ENCODE peak calls at places on chromosomes 16 and 17, in ten cellular contexts. J is anterior cingulate cortex; O is left cardiac atrium; V is posterior vena cava; G is ovary; L is amygdala; B is stimulated activated CD8-positive, alpha-beta memory T cell treated with anti-CD3 and anti-CD28 coated beads, Interleukin-12 subunit alpha, Interleukin-12 subunit beta, amount 100 ng/mL, for 4 hours; Y is GM10248; F is G401; P is endothelial cell. H is an unnamed sample.

GRCh38 chr16:4347010-4347409 is 4.1 kb downstream of the PAM16 start:
- DNase-seq in L (no peak), G (no peak), P (no peak), B (no peak), V (no peak), J (no peak), F (no peak), Y (no peak), O (no peak), H (no peak)

GRCh38 chr17:38444151-38444550 is 15.9 kb downstream of the ARHGAP23 start:
- DNase-seq in B (peak; percentile 29), Y (peak; percentile 81), L (peak; percentile 48), J (peak; percentile 63), F (peak; percentile 77), V (no peak), O (peak; percentile 82), P (peak; percentile 78), G (peak; percentile 64), H (peak; percentile 61)

GRCh38 chr17:9959377-9959981 is 54.4 kb upstream of the RCVRN start:
- DNase-seq in P (peak; percentile 80), J (peak; percentile 69), V (peak; percentile 78), Y (peak; percentile 78), L (no peak), F (peak; percentile 97), G (peak; percentile 29), B (no peak), O (no peak), H (peak; percentile 57)

GRCh38 chr17:73710095-73710592 is 65.9 kb upstream of the SDK2 start:
- DNase-seq in F (peak; percentile 40), P (peak; percentile 78), L (no peak), G (no peak), V (no peak), B (peak; percentile 24), Y (peak; percentile 76), J (peak; percentile 24), O (peak; percentile 67), H (peak; percentile 76)

GRCh38 chr17:66941249-66941648 is 23.3 kb upstream of the CACNG4 start:
- DNase-seq in O (no peak), Y (no peak), G (no peak), B (no peak), L (no peak), P (no peak), V (peak; percentile 34), J (no peak), F (no peak), H (no peak)

GRCh38 chr16:4330277-4330882 is 14.5 kb downstream of the GLIS2 start:
- DNase-seq in B (peak; percentile 46), G (peak; percentile 75), V (peak; percentile 95), P (peak; percentile 92), L (peak; percentile 15), F (peak; percentile 57), J (peak; percentile 57), O (peak; percentile 85), Y (peak; percentile 89), H (peak; percentile 76)

GRCh38 chr17:64187093-64187895 is 57.4 kb upstream of the ERN1 start:
- DNase-seq in V (no peak), G (no peak), O (no peak), Y (no peak), P (no peak), F (no peak), B (no peak), J (no peak), L (no peak), H (no peak)

GRCh38 chr17:6047966-6048365 is 22.2 kb upstream of the WSCD1 start:
- DNase-seq in B (no peak), J (no peak), P (no peak), V (no peak), G (no peak), F (no peak), O (no peak), L (no peak), Y (no peak), H (no peak)

GRCh38 chr16:84730406-84731106 is 30.8 kb downstream of the USP10 start:
- DNase-seq in L (no peak), Y (peak; percentile 59), B (no peak), J (peak; percentile 52), G (peak; percentile 35), O (peak; percentile 69), P (peak; percentile 26), V (peak; percentile 84), F (peak; percentile 53), H (no peak)

GRCh38 chr17:27914382-27914781 is 21.2 kb upstream of the LYRM9 start:
- DNase-seq in J (no peak), Y (no peak), G (no peak), F (no peak), V (no peak), B (no peak), L (no peak), P (no peak), O (no peak), H (no peak)

GRCh38 chr17:69525920-69526841 is 111.7 kb downstream of the MAP2K6 start:
- DNase-seq in O (peak; percentile 20), V (no peak), B (no peak), L (no peak), Y (peak; percentile 33), P (peak; percentile 50), G (no peak), J (peak; percentile 20), F (peak; percentile 78), H (peak; percentile 11)

GRCh38 chr17:82213251-82214011 is 789 bp upstream of the CCDC57 start:
- DNase-seq in P (no peak), B (peak; percentile 79), V (no peak), L (peak; percentile 22), J (peak; percentile 66), O (no peak), Y (peak; percentile 65), G (peak; percentile 45), F (peak; percentile 92), H (no peak)

GRCh38 chr17:65449495-65449894 is 112.0 kb downstream of the AXIN2 start:
- DNase-seq in G (no peak), F (no peak), P (no peak), O (no peak), Y (no peak), L (no peak), J (no peak), V (no peak), B (no peak), H (no peak)

GRCh38 chr16:86151372-86151950 is 252.5 kb downstream of the IRF8 start:
- DNase-seq in Y (no peak), L (no peak), J (no peak), G (no peak), B (no peak), F (no peak), V (no peak), O (no peak), P (no peak), H (no peak)

GRCh38 chr16:30476991-30477390 is 4.4 kb downstream of the ITGAL start:
- DNase-seq in G (no peak), L (no peak), Y (no peak), J (no peak), P (no peak), V (no peak), B (no peak), O (no peak), F (no peak), H (no peak)

GRCh38 chr17:50501054-50501453 is 7.2 kb upstream of the MYCBPAP start:
- DNase-seq in B (no peak), F (no peak), P (no peak), O (no peak), L (no peak), J (no peak), V (peak; percentile 50), Y (no peak), G (no peak), H (no peak)

GRCh38 chr17:81518785-81519283 is 6.2 kb upstream of the ACTG1 start:
- DNase-seq in J (no peak), Y (peak; percentile 63), O (peak; percentile 66), G (no peak), L (no peak), P (no peak), B (no peak), F (no peak), V (no peak), H (no peak)

GRCh38 chr17:49447603-49448325 is 33.1 kb upstream of the PHB1 start:
- DNase-seq in V (peak; percentile 19), O (no peak), P (no peak), G (no peak), B (no peak), L (no peak), J (no peak), F (no peak), Y (no peak), H (no peak)

GRCh38 chr17:36592711-36593321 is 1.1 kb downstream of the DHRS11 start:
- DNase-seq in B (no peak), Y (no peak), J (no peak), O (no peak), G (no peak), L (no peak), F (no peak), P (no peak), V (peak; percentile 53), H (no peak)

GRCh38 chr16:51399908-51400670 is 249.0 kb upstream of the SALL1 start:
- DNase-seq in F (no peak), J (no peak), O (no peak), P (no peak), B (no peak), L (no peak), Y (no peak), V (no peak), G (no peak), H (no peak)

GRCh38 chr17:65978881-65979280 is 213.1 kb downstream of the CEP112 start:
- DNase-seq in B (no peak), P (no peak), L (no peak), V (no peak), O (no peak), F (no peak), J (no peak), Y (no peak), G (no peak), H (no peak)

GRCh38 chr17:9432867-9433495 is 142.6 kb downstream of the STX8 start:
- DNase-seq in F (no peak), L (no peak), G (no peak), V (no peak), Y (no peak), P (no peak), O (no peak), J (no peak), B (no peak), H (no peak)

GRCh38 chr17:34706029-34706428 is 126.6 kb downstream of the TMEM132E start:
- DNase-seq in Y (no peak), V (no peak), L (no peak), F (no peak), G (no peak), O (no peak), B (no peak), P (peak; percentile 64), J (no peak), H (peak; percentile 46)

GRCh38 chr16:61616088-61616487 is 420.1 kb downstream of the CDH8 start:
- DNase-seq in G (no peak), F (no peak), L (no peak), O (no peak), P (no peak), J (no peak), B (no peak), Y (no peak), V (no peak), H (no peak)

GRCh38 chr16:14394834-14395233 is 235.2 kb downstream of the PARN start:
- DNase-seq in G (no peak), O (no peak), Y (no peak), L (no peak), V (no peak), P (no peak), F (no peak), B (no peak), J (no peak), H (no peak)

GRCh38 chr17:78284146-78284545 is 52.7 kb downstream of the TMEM235 start:
- DNase-seq in B (no peak), J (no peak), V (no peak), G (no peak), P (no peak), L (no peak), O (no peak), F (no peak), Y (no peak), H (no peak)

GRCh38 chr16:56860226-56861020 is 4.6 kb upstream of the SLC12A3 start:
- DNase-seq in G (no peak), P (no peak), J (no peak), L (no peak), Y (peak; percentile 80), B (no peak), V (no peak), O (no peak), F (no peak), H (no peak)

H was measured in progenitor cell of endocrine pancreas.